ENCODE peak calls at places on chromosomes 7 and 10, in seven cellular contexts. A is IMR-90, G is uterus, C is GM23248, K is gastrocnemius medialis, P is GM23338, Y is HCT116. J is an unnamed sample.

GRCh38 chr10:132528064-132528800 is 9.4 kb upstream of the INPP5A start:
- DNase-seq in A (peak; percentile 42), C (no peak), G (peak; percentile 48), Y (no peak), K (no peak), P (no peak), J (no peak)

GRCh38 chr7:68199951-68200660 is 1203.5 kb downstream of the TYW1 start:
- DNase-seq in A (no peak), C (no peak), K (no peak), G (no peak), Y (no peak), P (no peak), J (no peak)

GRCh38 chr7:1197997-1198632 is 34.6 kb upstream of the UNCX start:
- DNase-seq in P (no peak), C (peak; percentile 95), Y (no peak), K (no peak), A (peak; percentile 94), G (no peak), J (no peak)

GRCh38 chr7:6166443-6166871 is 106.0 kb downstream of the CYTH3 start:
- DNase-seq in A (no peak), K (no peak), C (no peak), G (no peak), Y (no peak), P (no peak), J (no peak)

GRCh38 chr10:58352956-58353610 is 18.3 kb downstream of the UBE2D1 start:
- DNase-seq in C (no peak), P (no peak), A (peak; percentile 4), K (no peak), Y (no peak), G (no peak), J (no peak)

GRCh38 chr10:102815790-102816549 is 21.2 kb downstream of the CYP17A1 start:
- DNase-seq in C (peak; percentile 88), P (peak; percentile 48), Y (no peak), G (peak; percentile 70), K (peak; percentile 57), A (peak; percentile 96), J (peak; percentile 50)

GRCh38 chr7:11343818-11344413 is 370.2 kb downstream of the PHF14 start:
- DNase-seq in G (no peak), P (peak; percentile 76), A (peak; percentile 26), C (peak; percentile 61), Y (peak; percentile 22), K (no peak), J (no peak)

GRCh38 chr10:76175533-76176165 is 744.2 kb downstream of the LRMDA start:
- DNase-seq in G (no peak), P (no peak), Y (no peak), A (no peak), K (no peak), C (no peak), J (no peak)

GRCh38 chr10:88437411-88437810 is 145.7 kb downstream of the RNLS start:
- DNase-seq in K (no peak), C (no peak), G (no peak), Y (no peak), P (no peak), A (no peak), J (no peak)

GRCh38 chr10:86292462-86293322 is 73.9 kb downstream of the GRID1 start:
- DNase-seq in K (no peak), P (no peak), C (no peak), G (no peak), A (no peak), Y (no peak), J (no peak)

GRCh38 chr10:6200588-6201510 is 1.9 kb upstream of the PFKFB3 start:
- DNase-seq in C (peak; percentile 58), P (peak; percentile 55), G (peak; percentile 40), A (peak; percentile 35), Y (no peak), K (peak; percentile 89), J (no peak)

GRCh38 chr7:134788191-134788590 is 8.8 kb downstream of the CALD1 start:
- DNase-seq in P (no peak), G (no peak), C (no peak), A (no peak), Y (no peak), K (no peak), J (no peak)

GRCh38 chr7:143900230-143900766 is 1.7 kb downstream of the TCAF1 start:
- DNase-seq in K (no peak), P (no peak), A (peak; percentile 78), Y (no peak), G (no peak), C (peak; percentile 18), J (no peak)

GRCh38 chr10:70779685-70780369 is 5.3 kb downstream of the TBATA start:
- DNase-seq in A (no peak), G (no peak), K (no peak), Y (no peak), C (peak; percentile 32), P (no peak), J (no peak)

GRCh38 chr10:103748020-103748419 is 107.4 kb downstream of the SH3PXD2A start:
- DNase-seq in A (no peak), G (no peak), C (no peak), Y (no peak), K (no peak), P (no peak), J (no peak)

GRCh38 chr10:6729071-6729773 is 149.1 kb upstream of the PRKCQ start:
- DNase-seq in Y (no peak), P (no peak), A (peak; percentile 82), G (no peak), C (peak; percentile 96), K (no peak), J (no peak)

GRCh38 chr10:131173484-131174210 is 137.9 kb downstream of the TCERG1L start:
- DNase-seq in Y (no peak), C (no peak), P (no peak), G (no peak), K (no peak), A (no peak), J (no peak)

GRCh38 chr10:103025696-103026095 is 107.6 kb downstream of the CNNM2 start:
- DNase-seq in A (no peak), P (no peak), Y (no peak), K (no peak), C (no peak), G (no peak), J (no peak)

GRCh38 chr7:125654076-125654475 is 724.5 kb upstream of the POT1 start:
- DNase-seq in K (no peak), C (no peak), A (no peak), G (no peak), Y (no peak), P (no peak), J (no peak)

GRCh38 chr10:74388801-74389200 is 237.8 kb downstream of the ADK start:
- DNase-seq in C (no peak), G (no peak), Y (no peak), A (no peak), P (no peak), K (no peak), J (no peak)

GRCh38 chr7:16792299-16792698 is 12.5 kb downstream of the AGR2 start:
- DNase-seq in Y (no peak), G (no peak), A (no peak), K (no peak), P (no peak), C (no peak), J (no peak)

GRCh38 chr7:23191022-23191421 is 9.2 kb downstream of the NUP42 start:
- DNase-seq in K (no peak), A (no peak), P (no peak), G (no peak), C (no peak), Y (no peak), J (no peak)

DNA sequence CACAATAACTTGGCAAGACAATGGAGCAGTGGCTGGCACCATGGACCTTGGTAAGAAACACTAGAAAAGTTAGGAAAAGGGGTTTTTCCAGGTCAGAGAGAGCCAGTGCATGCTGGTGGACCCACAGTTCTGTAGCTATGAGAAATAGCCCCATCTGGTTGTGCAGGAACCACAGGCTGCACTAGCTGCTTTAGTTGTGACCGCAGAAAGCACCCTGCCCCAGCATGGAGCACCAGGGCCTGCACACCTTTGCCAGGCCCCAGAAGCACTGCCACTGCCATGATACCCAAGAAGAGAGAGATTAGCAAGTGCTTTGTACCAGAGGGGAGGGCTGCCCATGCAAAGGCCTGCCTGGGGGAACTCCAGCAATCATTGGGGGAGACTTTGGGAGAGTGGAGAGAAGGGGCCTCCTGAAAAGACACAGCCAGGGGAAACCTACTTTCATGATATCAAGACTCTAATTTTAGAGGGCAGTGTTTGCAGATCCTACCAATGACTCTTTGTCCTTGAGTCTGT is 256.1 kb upstream of the C7orf33 start:
- DNase-seq in K (no peak), C (no peak), A (no peak), G (no peak), Y (no peak), P (no peak), J (no peak)
- H3K4me3 ChIP-seq in K (no peak overlapping the region), C (no peak overlapping the region), A (no peak overlapping the region), G (no peak overlapping the region), Y (no peak overlapping the region), P (no peak overlapping the region), J (no peak overlapping the region)

DNA sequence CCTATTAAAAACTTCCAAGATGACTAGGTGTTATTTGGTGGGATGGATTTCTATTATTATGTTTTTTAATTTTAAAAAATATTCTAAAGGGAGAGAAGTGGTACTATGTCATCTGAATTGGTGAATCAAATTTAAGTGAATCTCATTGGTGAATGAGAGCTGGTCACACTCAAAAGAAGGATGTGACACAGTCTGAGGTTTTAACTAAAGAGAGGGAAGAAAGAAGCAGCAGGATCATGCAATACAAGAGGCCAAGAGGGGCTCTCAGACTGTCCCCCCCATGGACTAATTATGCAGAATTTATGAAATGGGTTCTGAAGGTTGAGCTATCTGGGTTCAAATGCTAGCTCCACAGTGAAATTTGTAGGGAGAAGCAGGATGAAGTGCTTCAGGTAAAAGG is 16.2 kb downstream of the MACC1 start:
- DNase-seq in K (no peak), C (no peak), Y (no peak), A (no peak), P (no peak), G (no peak), J (no peak)
- H3K27ac ChIP-seq in K (no peak overlapping the region), C (no peak overlapping the region), Y (no peak overlapping the region), A (no peak overlapping the region), P (no peak overlapping the region), G (no peak overlapping the region), J (no peak overlapping the region)

DNA sequence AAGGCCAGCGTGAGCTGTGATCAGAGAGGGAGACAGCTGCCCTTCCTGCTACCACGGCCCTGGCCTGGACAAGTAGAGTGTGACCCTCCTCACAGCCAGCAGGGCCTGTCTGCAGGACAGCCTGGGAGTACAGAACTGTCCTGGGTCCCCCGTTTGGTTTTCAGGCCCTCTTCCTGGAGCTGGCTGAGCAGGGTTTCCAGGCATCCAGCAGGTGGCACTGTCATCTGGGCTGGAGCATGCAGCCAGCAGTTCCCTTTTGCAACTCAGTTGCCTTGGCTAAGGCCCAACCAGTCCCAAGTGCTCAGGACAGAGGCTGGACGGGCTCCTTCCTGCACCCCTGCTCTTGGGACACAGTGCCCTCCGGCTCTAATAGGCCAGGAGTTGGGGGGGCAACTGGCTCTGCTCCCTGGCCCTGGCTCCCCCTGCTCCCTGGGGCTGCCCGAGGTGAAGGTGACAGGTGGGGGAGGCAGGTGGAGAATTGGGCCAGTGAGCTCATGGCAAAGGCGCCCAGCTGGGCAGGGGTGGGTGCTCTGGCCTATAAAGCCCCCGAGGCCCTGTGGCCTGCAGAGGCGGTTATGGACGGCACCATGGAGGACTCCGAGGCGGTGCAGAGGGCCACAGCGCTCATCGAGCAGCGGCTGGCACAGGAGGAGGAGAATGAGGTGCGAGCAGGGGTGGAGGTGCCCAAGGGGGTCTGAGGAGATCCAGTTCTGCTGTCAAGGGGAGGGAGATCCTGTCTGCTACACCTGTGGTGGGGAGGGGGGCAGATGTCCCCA is at the start of gene ANKRD2:
- DNase-seq in P (peak; percentile 92), A (peak; percentile 79), Y (peak; percentile 59), G (peak; percentile 71), K (peak; percentile 77), C (peak; percentile 86), J (peak; percentile 36)
- H3K4me3 ChIP-seq in P (no peak within 1 kb of the TSS), A (no peak within 1 kb of the TSS), Y (peak within 1 kb of the TSS; percentile 51), G (no peak within 1 kb of the TSS), K (peak within 1 kb of the TSS; percentile 35), C (no peak within 1 kb of the TSS), J (no peak within 1 kb of the TSS)

GRCh38 chr10:119405505-119405807 is 137.1 kb downstream of the RGS10 start:
- DNase-seq in K (no peak), G (no peak), Y (no peak), P (no peak), C (no peak), A (no peak), J (no peak)
- H3K27ac ChIP-seq in K (peak overlapping the region; percentile 42), G (no peak overlapping the region), Y (no peak overlapping the region), P (no peak overlapping the region), C (no peak overlapping the region), A (no peak overlapping the region), J (no peak overlapping the region)

J was measured in thoracic aorta.